ENCODE peak calls at places on chromosome 2, in five cellular contexts. G, V, S, P and B are unnamed samples.

GRCh38 chr2:43312751-43313641 is 86.6 kb upstream of the ZFP36L2 start:
- DNase-seq in G (peak), V (no peak), S (no peak), P (no peak), B (peak)

GRCh38 chr2:104538082-104538481 is 315.8 kb upstream of the POU3F3 start:
- DNase-seq in G (no peak), V (no peak), S (no peak), P (no peak), B (no peak)

GRCh38 chr2:207746131-207746530 is 23.6 kb downstream of the FZD5 start:
- DNase-seq in G (peak), V (no peak), S (peak), P (peak), B (peak)

GRCh38 chr2:177842243-177842642 is 230.3 kb downstream of the PDE11A start:
- DNase-seq in G (no peak), V (no peak), S (no peak), P (no peak), B (no peak)

GRCh38 chr2:25558262-25558661 is 115.1 kb downstream of the DTNB start:
- DNase-seq in G (peak), V (peak), S (no peak), P (no peak), B (peak)

GRCh38 chr2:79660552-79660951 is 147.7 kb downstream of the CTNNA2 start:
- DNase-seq in G (peak), V (no peak), S (no peak), P (no peak), B (no peak)

GRCh38 chr2:233865838-233866237 is 2.3 kb downstream of the MSL3B start:
- DNase-seq in G (no peak), V (no peak), S (no peak), P (no peak), B (no peak)

GRCh38 chr2:128318776-128319456 is at the start of gene HS6ST1:
- DNase-seq in G (peak), V (peak), S (peak), P (no peak), B (peak)

GRCh38 chr2:1254662-1255372 is 158.4 kb upstream of the TPO start:
- DNase-seq in G (no peak), V (no peak), S (no peak), P (no peak), B (no peak)

GRCh38 chr2:139480251-139480650 is 700.1 kb upstream of the NXPH2 start:
- DNase-seq in G (no peak), V (no peak), S (no peak), P (no peak), B (no peak)

GRCh38 chr2:56537756-56538155 is 354.0 kb downstream of the CCDC85A start:
- DNase-seq in G (no peak), V (no peak), S (no peak), P (no peak), B (no peak)